ENCODE peak calls at places on chromosomes 6 and 20, in ten cellular contexts. K is DND-41, L is SJSA1, J is psoas muscle, O is epithelial cell of proximal tubule, Q is sigmoid colon, E is lung, N is right atrium auricular region, I is heart left ventricle, B is prostate gland. Z is an unnamed sample.

GRCh38 chr6:138410972-138411667 is 7.1 kb downstream of the HEBP2 start:
- DNase-seq in K (no peak), L (no peak), J (no peak), O (no peak), Q (no peak), E (no peak), N (no peak), I (no peak), B (no peak), Z (no peak)

GRCh38 chr6:153449279-153449678 is 318.2 kb upstream of the RGS17 start:
- DNase-seq in K (no peak), L (no peak), J (no peak), O (no peak), Q (no peak), E (no peak), N (no peak), I (no peak), B (no peak), Z (no peak)

GRCh38 chr6:32790306-32790705 is 26.5 kb downstream of the HLA-DOB start:
- DNase-seq in K (no peak), L (no peak), J (no peak), O (no peak), Q (no peak), E (no peak), N (no peak), I (no peak), B (no peak), Z (no peak)

GRCh38 chr6:146289816-146290588 is 253.6 kb upstream of the RAB32 start:
- DNase-seq in K (no peak), L (no peak), J (no peak), O (no peak), Q (no peak), E (no peak), N (no peak), I (no peak), B (no peak), Z (peak)

GRCh38 chr6:143074101-143074500 is 13.4 kb downstream of the AIG1 start:
- DNase-seq in K (no peak), L (no peak), J (no peak), O (no peak), Q (no peak), E (no peak), N (no peak), I (no peak), B (no peak), Z (no peak)

GRCh38 chr6:84282566-84282965 is 55.1 kb upstream of the CEP162 start:
- DNase-seq in K (no peak), L (peak), J (no peak), O (no peak), Q (no peak), E (peak), N (no peak), I (no peak), B (no peak), Z (no peak)

GRCh38 chr6:142322504-142323198 is 20.8 kb downstream of the ADGRG6 start:
- DNase-seq in K (no peak), L (no peak), J (no peak), O (no peak), Q (no peak), E (no peak), N (no peak), I (no peak), B (no peak), Z (no peak)

GRCh38 chr20:42986143-42986773 is 203.4 kb downstream of the PTPRT start:
- DNase-seq in K (no peak), L (no peak), J (no peak), O (no peak), Q (no peak), E (no peak), N (no peak), I (no peak), B (no peak), Z (no peak)

GRCh38 chr6:52389264-52389625 is 27.3 kb downstream of the PAQR8 start:
- DNase-seq in K (no peak), L (no peak), J (no peak), O (peak), Q (no peak), E (no peak), N (no peak), I (no peak), B (no peak), Z (no peak)

GRCh38 chr6:133748628-133749027 is 140.3 kb upstream of the TCF21 start:
- DNase-seq in K (no peak), L (no peak), J (no peak), O (no peak), Q (no peak), E (peak), N (no peak), I (no peak), B (no peak), Z (no peak)

GRCh38 chr20:13274311-13274965 is 53.4 kb downstream of the ISM1 start:
- DNase-seq in K (no peak), L (no peak), J (no peak), O (no peak), Q (no peak), E (no peak), N (no peak), I (no peak), B (no peak), Z (no peak)

GRCh38 chr6:140566706-140567330 is 1192.4 kb upstream of the CITED2 start:
- DNase-seq in K (no peak), L (no peak), J (no peak), O (peak), Q (no peak), E (no peak), N (no peak), I (no peak), B (no peak), Z (no peak)

GRCh38 chr6:33957391-33958207 is 153.8 kb upstream of the MLN start:
- DNase-seq in K (no peak), L (no peak), J (no peak), O (no peak), Q (no peak), E (no peak), N (no peak), I (no peak), B (no peak), Z (peak)

GRCh38 chr6:108760158-108761050 is 87.8 kb upstream of the ARMC2 start:
- DNase-seq in K (no peak), L (no peak), J (peak), O (no peak), Q (no peak), E (no peak), N (no peak), I (no peak), B (no peak), Z (no peak)

GRCh38 chr6:111486921-111487320 is 3.9 kb upstream of the REV3L start:
- DNase-seq in K (peak), L (no peak), J (no peak), O (no peak), Q (no peak), E (no peak), N (no peak), I (no peak), B (no peak), Z (no peak)

GRCh38 chr6:159252955-159253508 is 83.8 kb downstream of the FNDC1 start:
- DNase-seq in K (peak), L (no peak), J (no peak), O (peak), Q (no peak), E (no peak), N (no peak), I (no peak), B (peak), Z (peak)

GRCh38 chr20:51387125-51387865 is 155.2 kb downstream of the NFATC2 start:
- DNase-seq in K (no peak), L (no peak), J (no peak), O (no peak), Q (peak), E (no peak), N (no peak), I (no peak), B (no peak), Z (no peak)

GRCh38 chr6:124722479-124722878 is 239.8 kb upstream of the RNF217 start:
- DNase-seq in K (no peak), L (no peak), J (no peak), O (no peak), Q (no peak), E (no peak), N (no peak), I (no peak), B (no peak), Z (no peak)

GRCh38 chr6:144104898-144105487 is 9.6 kb upstream of the SF3B5 start:
- DNase-seq in K (peak), L (no peak), J (no peak), O (peak), Q (no peak), E (peak), N (no peak), I (no peak), B (peak), Z (peak)

GRCh38 chr6:161369339-161369738 is 95.5 kb upstream of the AGPAT4 start:
- DNase-seq in K (no peak), L (no peak), J (no peak), O (peak), Q (no peak), E (no peak), N (peak), I (no peak), B (no peak), Z (no peak)

GRCh38 chr20:58393299-58393698 is 4.3 kb downstream of the VAPB start:
- DNase-seq in K (no peak), L (no peak), J (no peak), O (no peak), Q (no peak), E (no peak), N (no peak), I (no peak), B (no peak), Z (no peak)

GRCh38 chr6:88048556-88048955 is 915 bp downstream of the SPACA1 start:
- DNase-seq in K (no peak), L (no peak), J (no peak), O (no peak), Q (no peak), E (no peak), N (no peak), I (no peak), B (no peak), Z (no peak)

GRCh38 chr6:47111685-47112084 is 69.6 kb upstream of the ADGRF1 start:
- DNase-seq in K (no peak), L (no peak), J (no peak), O (peak), Q (no peak), E (no peak), N (no peak), I (no peak), B (no peak), Z (no peak)

DNA sequence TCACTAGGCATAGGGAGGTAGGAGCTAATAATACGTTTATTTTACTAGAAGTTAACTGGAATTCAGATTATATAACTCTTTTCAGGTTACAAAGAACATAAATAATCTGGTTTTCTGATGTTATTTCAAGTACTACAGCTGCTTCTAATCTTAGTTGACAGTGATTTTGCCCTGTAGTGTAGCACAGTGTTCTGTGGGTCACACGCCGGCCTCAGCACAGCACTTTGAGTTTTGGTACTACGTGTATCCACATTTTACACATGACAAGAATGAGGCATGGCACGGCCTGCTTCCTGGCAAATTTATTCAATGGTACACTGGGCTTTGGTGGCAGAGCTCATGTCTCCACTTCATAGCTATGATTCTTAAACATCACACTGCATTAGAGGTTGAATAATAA is 1.1 kb downstream of the HFE start:
- DNase-seq in K (no peak), L (no peak), J (no peak), O (no peak), Q (peak), E (no peak), N (no peak), I (no peak), B (no peak), Z (no peak)
- H3K4me3 ChIP-seq in K (peak), L (peak), J (peak), O (peak), Q (peak), E (no peak), N (peak), I (no peak), B (no peak), Z (no peak)

GRCh38 chr6:169981969-169982368 is 230.5 kb downstream of the ERMARD start:
- DNase-seq in K (no peak), L (no peak), J (no peak), O (no peak), Q (peak), E (no peak), N (no peak), I (peak), B (no peak), Z (no peak)
- H3K4me3 ChIP-seq in K (no peak), L (no peak), J (no peak), O (no peak), Q (no peak), E (no peak), N (no peak), I (no peak), B (no peak), Z (no peak)

DNA sequence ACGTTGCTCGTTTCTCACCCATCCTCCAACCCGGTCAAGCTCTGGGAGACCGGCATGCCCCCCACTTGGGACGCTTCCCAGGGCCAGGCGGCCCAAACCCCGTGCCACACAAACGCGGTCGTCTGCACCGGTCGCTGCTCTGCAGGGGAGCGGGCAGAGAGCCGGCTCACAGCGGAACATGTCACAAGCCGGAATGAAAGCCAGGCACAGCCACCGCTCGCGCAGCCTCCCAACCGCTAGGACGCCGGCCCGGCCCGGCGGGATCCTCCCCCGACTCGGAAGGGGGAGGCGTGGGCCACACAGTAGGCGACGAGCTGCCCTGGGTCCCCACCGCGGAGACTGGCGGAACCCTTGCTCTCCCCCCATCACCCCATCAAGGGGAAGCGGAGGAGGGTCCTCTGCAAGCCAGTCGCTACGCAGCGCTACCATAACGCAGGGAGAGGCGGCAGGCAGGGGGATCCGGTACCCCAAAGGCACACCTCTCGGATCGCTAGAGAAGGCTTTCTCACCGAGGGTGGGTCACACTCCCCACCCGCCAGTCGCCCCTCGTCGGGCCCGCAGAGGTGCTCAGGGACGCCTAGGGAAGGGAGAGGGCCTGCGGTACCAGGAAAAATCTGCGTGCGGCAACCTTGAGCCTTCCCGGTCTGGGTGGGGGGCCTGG is 768.4 kb upstream of the DEFB115 start:
- DNase-seq in K (no peak), L (no peak), J (no peak), O (no peak), Q (no peak), E (no peak), N (no peak), I (no peak), B (no peak), Z (no peak)
- H3K4me3 ChIP-seq in K (no peak), L (no peak), J (no peak), O (no peak), Q (peak), E (no peak), N (no peak), I (no peak), B (no peak), Z (no peak)

GRCh38 chr6:107496892-107497684 is 7.2 kb downstream of the SOBP start:
- DNase-seq in K (no peak), L (no peak), J (no peak), O (no peak), Q (no peak), E (no peak), N (no peak), I (no peak), B (no peak), Z (no peak)

GRCh38 chr6:107493158-107494057 is 3.5 kb downstream of the SOBP start:
- DNase-seq in K (no peak), L (no peak), J (peak), O (no peak), Q (no peak), E (no peak), N (no peak), I (no peak), B (peak), Z (peak)

GRCh38 chr6:107496041-107496440 is 6.1 kb downstream of the SOBP start:
- DNase-seq in K (no peak), L (no peak), J (no peak), O (no peak), Q (no peak), E (no peak), N (no peak), I (no peak), B (no peak), Z (no peak)

GRCh38 chr6:107491791-107492674 is 2.1 kb downstream of the SOBP start:
- DNase-seq in K (no peak), L (no peak), J (peak), O (no peak), Q (no peak), E (no peak), N (peak), I (peak), B (no peak), Z (no peak)

GRCh38 chr6:107495196-107495643 is 5.3 kb downstream of the SOBP start:
- DNase-seq in K (no peak), L (no peak), J (no peak), O (no peak), Q (peak), E (no peak), N (no peak), I (peak), B (peak), Z (no peak)
- H3K4me3 ChIP-seq in K (no peak), L (no peak), J (peak), O (peak), Q (peak), E (no peak), N (peak), I (no peak), B (no peak), Z (no peak)

DNA sequence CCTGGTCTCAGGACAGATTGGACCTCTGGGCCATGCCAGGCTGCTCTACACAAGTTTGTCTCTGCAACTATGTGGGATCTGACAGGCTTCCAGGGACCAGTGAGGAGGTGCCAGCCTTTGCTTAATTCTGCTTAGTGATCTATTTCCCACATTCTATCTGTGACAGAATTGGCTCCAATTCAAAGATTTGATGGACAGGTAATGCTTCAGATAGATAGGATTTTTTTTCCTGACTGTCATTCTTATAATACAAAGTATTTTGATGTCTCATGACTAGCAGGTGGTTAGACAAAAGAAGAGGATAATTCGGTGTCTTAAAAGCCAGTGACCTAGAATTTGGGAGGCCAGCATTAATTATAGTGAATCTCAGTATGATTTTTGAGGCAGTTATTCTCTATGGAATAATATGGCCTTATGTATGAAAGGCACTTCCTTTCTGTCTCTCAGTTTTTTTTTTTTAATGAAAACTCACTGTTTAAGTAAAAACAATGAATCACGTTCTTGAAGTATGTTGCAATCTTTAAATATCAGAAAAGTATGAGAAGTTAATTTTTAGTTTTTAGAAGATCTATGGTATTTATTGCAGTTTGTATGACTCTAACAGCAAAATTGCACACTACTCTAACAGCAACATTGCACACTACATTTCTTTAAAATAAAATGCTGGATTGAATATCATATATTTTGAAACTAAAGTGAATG is 43.7 kb downstream of the TMEM200A start:
- DNase-seq in K (no peak), L (no peak), J (no peak), O (no peak), Q (no peak), E (no peak), N (no peak), I (no peak), B (no peak), Z (no peak)
- H3K4me3 ChIP-seq in K (no peak), L (no peak), J (no peak), O (no peak), Q (no peak), E (no peak), N (no peak), I (no peak), B (no peak), Z (no peak)

Z was measured in HAP-1.